ENCODE peak calls at places on chromosomes 12 and 14, in four cellular contexts. One of them, this sample, is unnamed.

GRCh38 chr14:93073833-93074769 is 41.6 kb downstream of the ITPK1 start:
- DNase-seq in cardiac muscle cell: peak
- DNase-seq in heart right ventricle: no peak
- DNase-seq in upper lobe of right lung: peak
- DNase-seq in this sample: no peak

GRCh38 chr14:55129086-55129427 is at the start of gene LGALS3:
- DNase-seq in cardiac muscle cell: peak
- DNase-seq in heart right ventricle: peak
- DNase-seq in upper lobe of right lung: peak
- DNase-seq in this sample: no peak

GRCh38 chr12:14710632-14711324 is 14.4 kb upstream of the GUCY2C start:
- DNase-seq in cardiac muscle cell: no peak
- DNase-seq in heart right ventricle: no peak
- DNase-seq in upper lobe of right lung: no peak
- DNase-seq in this sample: no peak

GRCh38 chr14:93912785-93913184 is 14.4 kb upstream of the FAM181A start:
- DNase-seq in cardiac muscle cell: no peak
- DNase-seq in heart right ventricle: no peak
- DNase-seq in upper lobe of right lung: no peak
- DNase-seq in this sample: no peak

GRCh38 chr12:89492883-89493282 is 31.7 kb downstream of the GALNT4 start:
- DNase-seq in cardiac muscle cell: no peak
- DNase-seq in heart right ventricle: no peak
- DNase-seq in upper lobe of right lung: no peak
- DNase-seq in this sample: no peak

GRCh38 chr12:58915634-58916033 is 4.7 kb downstream of the LRIG3 start:
- DNase-seq in cardiac muscle cell: peak
- DNase-seq in heart right ventricle: peak
- DNase-seq in upper lobe of right lung: no peak
- DNase-seq in this sample: no peak

GRCh38 chr14:78983126-78983525 is 813.0 kb downstream of the NRXN3 start:
- DNase-seq in cardiac muscle cell: peak
- DNase-seq in heart right ventricle: no peak
- DNase-seq in upper lobe of right lung: no peak
- DNase-seq in this sample: no peak

GRCh38 chr12:21301-22189 is 45.0 kb upstream of the IQSEC3 start:
- DNase-seq in cardiac muscle cell: no peak
- DNase-seq in heart right ventricle: no peak
- DNase-seq in upper lobe of right lung: peak
- DNase-seq in this sample: no peak

GRCh38 chr12:124160102-124160501 is 134.8 kb upstream of the RFLNA start:
- DNase-seq in cardiac muscle cell: peak
- DNase-seq in heart right ventricle: no peak
- DNase-seq in upper lobe of right lung: no peak
- DNase-seq in this sample: no peak

GRCh38 chr14:79706382-79706781 is 504.9 kb downstream of the DIO2 start:
- DNase-seq in cardiac muscle cell: no peak
- DNase-seq in heart right ventricle: no peak
- DNase-seq in upper lobe of right lung: no peak
- DNase-seq in this sample: no peak

GRCh38 chr12:48813464-48814312 is 4.6 kb upstream of the CACNB3 start:
- DNase-seq in cardiac muscle cell: peak
- DNase-seq in heart right ventricle: no peak
- DNase-seq in upper lobe of right lung: no peak
- DNase-seq in this sample: no peak

DNA sequence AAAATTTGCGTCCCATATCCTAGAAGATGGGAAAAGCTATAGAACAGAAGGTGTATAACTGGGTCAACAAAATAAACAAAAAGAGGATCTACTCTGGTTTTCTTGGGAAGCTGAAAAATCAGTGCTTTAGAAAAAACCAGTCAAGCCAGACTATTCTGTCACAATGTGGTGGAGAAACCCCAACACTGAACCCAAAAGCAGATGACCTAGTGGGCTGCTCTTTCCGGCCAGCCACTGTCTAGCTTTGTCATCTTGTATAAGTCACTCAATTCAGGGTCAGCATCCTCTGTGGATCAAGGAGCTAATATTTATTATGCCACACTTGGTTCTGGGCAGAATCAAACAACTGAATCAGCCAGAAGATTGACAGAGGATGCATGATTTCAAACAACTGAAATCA is 26.6 kb upstream of the TMCC3 start:
- DNase-seq in cardiac muscle cell: no peak
- DNase-seq in heart right ventricle: no peak
- DNase-seq in upper lobe of right lung: no peak
- DNase-seq in this sample: no peak
- H3K27ac ChIP-seq in cardiac muscle cell: no peak
- H3K27ac ChIP-seq in heart right ventricle: no peak
- H3K27ac ChIP-seq in upper lobe of right lung: peak
- H3K27ac ChIP-seq in this sample: no peak

GRCh38 chr12:53956914-53957536 is 2.3 kb downstream of the HOXC12 start:
- DNase-seq in cardiac muscle cell: no peak
- DNase-seq in heart right ventricle: no peak
- DNase-seq in upper lobe of right lung: no peak
- DNase-seq in this sample: no peak

GRCh38 chr12:53956251-53956887 is 1.7 kb downstream of the HOXC12 start:
- DNase-seq in cardiac muscle cell: no peak
- DNase-seq in heart right ventricle: no peak
- DNase-seq in upper lobe of right lung: no peak
- DNase-seq in this sample: no peak

GRCh38 chr12:53954694-53955035 is at the start of gene HOXC12:
- DNase-seq in cardiac muscle cell: no peak
- DNase-seq in heart right ventricle: no peak
- DNase-seq in upper lobe of right lung: no peak
- DNase-seq in this sample: no peak

GRCh38 chr12:53955036-53955775 is 503 bp downstream of the HOXC12 start:
- DNase-seq in cardiac muscle cell: no peak
- DNase-seq in heart right ventricle: no peak
- DNase-seq in upper lobe of right lung: no peak
- DNase-seq in this sample: no peak

GRCh38 chr12:53955776-53956250 is 1.1 kb downstream of the HOXC12 start:
- DNase-seq in cardiac muscle cell: no peak
- DNase-seq in heart right ventricle: no peak
- DNase-seq in upper lobe of right lung: no peak
- DNase-seq in this sample: no peak
- H3K27ac ChIP-seq in cardiac muscle cell: no peak
- H3K27ac ChIP-seq in heart right ventricle: no peak
- H3K27ac ChIP-seq in upper lobe of right lung: no peak
- H3K27ac ChIP-seq in this sample: no peak

DNA sequence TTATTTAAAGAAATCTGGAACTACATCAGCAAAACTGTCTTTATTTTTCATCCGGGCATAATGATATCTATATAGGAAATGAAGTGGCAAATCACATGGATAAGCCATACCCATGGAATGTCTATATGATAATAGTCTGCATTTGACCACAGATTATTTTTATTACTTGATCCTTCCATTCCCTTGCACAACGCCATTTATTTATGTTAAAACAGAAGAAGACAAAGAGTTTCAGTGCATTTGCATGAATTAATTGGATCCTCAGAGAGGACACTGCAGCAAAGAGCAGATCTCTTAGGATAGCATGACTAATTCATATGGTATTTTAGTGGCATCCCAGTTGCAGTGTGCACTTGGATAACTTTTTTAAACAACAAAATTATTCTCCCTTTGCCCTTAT is 345.0 kb downstream of the CCDC91 start:
- DNase-seq in cardiac muscle cell: peak
- DNase-seq in heart right ventricle: no peak
- DNase-seq in upper lobe of right lung: no peak
- DNase-seq in this sample: no peak
- H3K27ac ChIP-seq in cardiac muscle cell: no peak
- H3K27ac ChIP-seq in heart right ventricle: no peak
- H3K27ac ChIP-seq in upper lobe of right lung: no peak
- H3K27ac ChIP-seq in this sample: no peak

GRCh38 chr12:7206691-7207090 is 17.2 kb downstream of the PEX5 start:
- DNase-seq in cardiac muscle cell: no peak
- DNase-seq in heart right ventricle: no peak
- DNase-seq in upper lobe of right lung: no peak
- DNase-seq in this sample: no peak
- H3K27ac ChIP-seq in cardiac muscle cell: no peak
- H3K27ac ChIP-seq in heart right ventricle: no peak
- H3K27ac ChIP-seq in upper lobe of right lung: no peak
- H3K27ac ChIP-seq in this sample: no peak

DNA sequence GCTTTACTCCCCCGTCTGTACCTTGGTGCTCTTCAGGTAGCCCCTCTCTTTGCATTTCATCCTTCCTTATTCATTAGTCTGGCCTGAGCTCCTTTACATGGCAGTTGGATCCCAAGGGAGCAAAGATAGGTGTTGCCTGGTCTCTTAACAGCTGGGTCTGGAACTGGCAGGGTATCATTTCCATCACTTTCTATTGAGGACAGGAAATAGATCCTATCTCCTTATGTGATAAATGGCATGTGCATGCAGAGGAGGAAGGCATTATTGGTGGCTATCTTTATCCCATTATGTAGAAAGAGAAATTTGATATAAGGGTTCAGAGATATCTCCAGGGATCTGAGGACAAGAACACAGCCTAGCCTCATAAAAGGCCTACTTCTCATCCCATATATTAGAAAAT is 54.6 kb upstream of the OAS1 start:
- DNase-seq in cardiac muscle cell: no peak
- DNase-seq in heart right ventricle: no peak
- DNase-seq in upper lobe of right lung: no peak
- DNase-seq in this sample: no peak
- H3K27ac ChIP-seq in cardiac muscle cell: no peak
- H3K27ac ChIP-seq in heart right ventricle: no peak
- H3K27ac ChIP-seq in upper lobe of right lung: no peak
- H3K27ac ChIP-seq in this sample: no peak

GRCh38 chr12:131861261-131862083 is 33.0 kb upstream of the ULK1 start:
- DNase-seq in cardiac muscle cell: no peak
- DNase-seq in heart right ventricle: no peak
- DNase-seq in upper lobe of right lung: no peak
- DNase-seq in this sample: no peak
- H3K27ac ChIP-seq in cardiac muscle cell: no peak
- H3K27ac ChIP-seq in heart right ventricle: no peak
- H3K27ac ChIP-seq in upper lobe of right lung: no peak
- H3K27ac ChIP-seq in this sample: no peak

This sample was measured in substantia nigra.